ENCODE peak calls at places on chromosomes 5 and 9, in five cellular contexts. One of them, this sample, is unnamed.

GRCh38 chr9:75906531-75906930 is 16.1 kb downstream of the PCSK5 start:
- DNase-seq in AG20443: no peak
- DNase-seq in hepatic stellate cell: no peak
- DNase-seq in GM23248: no peak
- DNase-seq in KBM-7: no peak
- DNase-seq in this sample: no peak

GRCh38 chr5:141523991-141524390 is 35.1 kb downstream of the PCDHGC5 start:
- DNase-seq in AG20443: no peak
- DNase-seq in hepatic stellate cell: no peak
- DNase-seq in GM23248: no peak
- DNase-seq in KBM-7: no peak
- DNase-seq in this sample: no peak

GRCh38 chr5:173011602-173012001 is 28.0 kb downstream of the ATP6V0E1 start:
- DNase-seq in AG20443: no peak
- DNase-seq in hepatic stellate cell: no peak
- DNase-seq in GM23248: no peak
- DNase-seq in KBM-7: no peak
- DNase-seq in this sample: no peak

GRCh38 chr5:61603211-61603908 is 271.3 kb downstream of the ZSWIM6 start:
- DNase-seq in AG20443: peak
- DNase-seq in hepatic stellate cell: no peak
- DNase-seq in GM23248: peak
- DNase-seq in KBM-7: no peak
- DNase-seq in this sample: no peak

GRCh38 chr9:3884736-3885135 is 358.9 kb upstream of the RFX3 start:
- DNase-seq in AG20443: no peak
- DNase-seq in hepatic stellate cell: no peak
- DNase-seq in GM23248: no peak
- DNase-seq in KBM-7: no peak
- DNase-seq in this sample: no peak

GRCh38 chr9:69452110-69452780 is 127.2 kb downstream of the ENTREP1 start:
- DNase-seq in AG20443: no peak
- DNase-seq in hepatic stellate cell: no peak
- DNase-seq in GM23248: no peak
- DNase-seq in KBM-7: no peak
- DNase-seq in this sample: no peak

GRCh38 chr9:107141967-107142366 is 141.1 kb upstream of the RAD23B start:
- DNase-seq in AG20443: no peak
- DNase-seq in hepatic stellate cell: no peak
- DNase-seq in GM23248: peak
- DNase-seq in KBM-7: peak
- DNase-seq in this sample: no peak

GRCh38 chr9:132639322-132639721 is 30.5 kb downstream of the DDX31 start:
- DNase-seq in AG20443: no peak
- DNase-seq in hepatic stellate cell: no peak
- DNase-seq in GM23248: no peak
- DNase-seq in KBM-7: no peak
- DNase-seq in this sample: no peak

GRCh38 chr5:6683241-6683640 is 30.0 kb upstream of the TENT4A start:
- DNase-seq in AG20443: no peak
- DNase-seq in hepatic stellate cell: no peak
- DNase-seq in GM23248: no peak
- DNase-seq in KBM-7: no peak
- DNase-seq in this sample: no peak

GRCh38 chr5:144191461-144191860 is 20.8 kb downstream of the KCTD16 start:
- DNase-seq in AG20443: no peak
- DNase-seq in hepatic stellate cell: no peak
- DNase-seq in GM23248: no peak
- DNase-seq in KBM-7: no peak
- DNase-seq in this sample: no peak

GRCh38 chr9:85173967-85174366 is 504.4 kb downstream of the NTRK2 start:
- DNase-seq in AG20443: no peak
- DNase-seq in hepatic stellate cell: no peak
- DNase-seq in GM23248: no peak
- DNase-seq in KBM-7: no peak
- DNase-seq in this sample: no peak

GRCh38 chr5:65721050-65721774 is 697 bp downstream of the SGTB start:
- DNase-seq in AG20443: peak
- DNase-seq in hepatic stellate cell: peak
- DNase-seq in GM23248: peak
- DNase-seq in KBM-7: peak
- DNase-seq in this sample: no peak

GRCh38 chr9:3751125-3751758 is 225.4 kb upstream of the RFX3 start:
- DNase-seq in AG20443: peak
- DNase-seq in hepatic stellate cell: no peak
- DNase-seq in GM23248: peak
- DNase-seq in KBM-7: no peak
- DNase-seq in this sample: no peak

GRCh38 chr5:50922942-50923767 is 256.7 kb downstream of the PARP8 start:
- DNase-seq in AG20443: no peak
- DNase-seq in hepatic stellate cell: no peak
- DNase-seq in GM23248: no peak
- DNase-seq in KBM-7: no peak
- DNase-seq in this sample: no peak

GRCh38 chr5:171806976-171807823 is 21.6 kb downstream of the SMIM23 start:
- DNase-seq in AG20443: peak
- DNase-seq in hepatic stellate cell: no peak
- DNase-seq in GM23248: peak
- DNase-seq in KBM-7: no peak
- DNase-seq in this sample: no peak

GRCh38 chr9:84436386-84437114 is 96.0 kb upstream of the SLC28A3 start:
- DNase-seq in AG20443: no peak
- DNase-seq in hepatic stellate cell: no peak
- DNase-seq in GM23248: no peak
- DNase-seq in KBM-7: no peak
- DNase-seq in this sample: no peak

GRCh38 chr5:39437469-39437868 is 12.7 kb upstream of the DAB2 start:
- DNase-seq in AG20443: no peak
- DNase-seq in hepatic stellate cell: no peak
- DNase-seq in GM23248: no peak
- DNase-seq in KBM-7: no peak
- DNase-seq in this sample: no peak

GRCh38 chr5:99543841-99544240 is 615.0 kb upstream of the CHD1 start:
- DNase-seq in AG20443: no peak
- DNase-seq in hepatic stellate cell: no peak
- DNase-seq in GM23248: peak
- DNase-seq in KBM-7: no peak
- DNase-seq in this sample: no peak

GRCh38 chr9:14813336-14814020 is 90.9 kb upstream of the CER1 start:
- DNase-seq in AG20443: peak
- DNase-seq in hepatic stellate cell: peak
- DNase-seq in GM23248: peak
- DNase-seq in KBM-7: no peak
- DNase-seq in this sample: no peak

GRCh38 chr9:131747352-131747751 is 7.5 kb upstream of the RAPGEF1 start:
- DNase-seq in AG20443: peak
- DNase-seq in hepatic stellate cell: no peak
- DNase-seq in GM23248: peak
- DNase-seq in KBM-7: peak
- DNase-seq in this sample: no peak

GRCh38 chr5:43839218-43839617 is 236.2 kb downstream of the NNT start:
- DNase-seq in AG20443: peak
- DNase-seq in hepatic stellate cell: peak
- DNase-seq in GM23248: peak
- DNase-seq in KBM-7: no peak
- DNase-seq in this sample: peak

GRCh38 chr5:168219515-168220410 is 71.7 kb upstream of the WWC1 start:
- DNase-seq in AG20443: peak
- DNase-seq in hepatic stellate cell: peak
- DNase-seq in GM23248: peak
- DNase-seq in KBM-7: peak
- DNase-seq in this sample: peak

GRCh38 chr9:132670816-132671371 is 630 bp downstream of the GTF3C4 start:
- DNase-seq in AG20443: peak
- DNase-seq in hepatic stellate cell: peak
- DNase-seq in GM23248: peak
- DNase-seq in KBM-7: peak
- DNase-seq in this sample: no peak

GRCh38 chr5:60223342-60223741 is 329.8 kb upstream of the PDE4D start:
- DNase-seq in AG20443: no peak
- DNase-seq in hepatic stellate cell: no peak
- DNase-seq in GM23248: no peak
- DNase-seq in KBM-7: no peak
- DNase-seq in this sample: no peak

GRCh38 chr9:112433715-112434392 is 52.8 kb upstream of the KIAA1958 start:
- DNase-seq in AG20443: no peak
- DNase-seq in hepatic stellate cell: no peak
- DNase-seq in GM23248: no peak
- DNase-seq in KBM-7: no peak
- DNase-seq in this sample: no peak

GRCh38 chr9:6024035-6024554 is 8.7 kb upstream of the RANBP6 start:
- DNase-seq in AG20443: peak
- DNase-seq in hepatic stellate cell: no peak
- DNase-seq in GM23248: peak
- DNase-seq in KBM-7: peak
- DNase-seq in this sample: no peak

GRCh38 chr9:28547469-28547981 is 974.2 kb upstream of the C9orf72 start:
- DNase-seq in AG20443: no peak
- DNase-seq in hepatic stellate cell: no peak
- DNase-seq in GM23248: no peak
- DNase-seq in KBM-7: no peak
- DNase-seq in this sample: no peak

GRCh38 chr5:154811653-154812465 is 38.5 kb downstream of the FAXDC2 start:
- DNase-seq in AG20443: peak
- DNase-seq in hepatic stellate cell: peak
- DNase-seq in GM23248: peak
- DNase-seq in KBM-7: peak
- DNase-seq in this sample: peak

GRCh38 chr5:156474251-156474650 is 147.3 kb downstream of the SGCD start:
- DNase-seq in AG20443: peak
- DNase-seq in hepatic stellate cell: no peak
- DNase-seq in GM23248: peak
- DNase-seq in KBM-7: no peak
- DNase-seq in this sample: no peak

GRCh38 chr5:100165309-100165708 is 369.9 kb upstream of the FAM174A start:
- DNase-seq in AG20443: no peak
- DNase-seq in hepatic stellate cell: no peak
- DNase-seq in GM23248: no peak
- DNase-seq in KBM-7: no peak
- DNase-seq in this sample: no peak

GRCh38 chr5:112121268-112121667 is 297.8 kb downstream of the EPB41L4A start:
- DNase-seq in AG20443: no peak
- DNase-seq in hepatic stellate cell: no peak
- DNase-seq in GM23248: no peak
- DNase-seq in KBM-7: no peak
- DNase-seq in this sample: no peak

GRCh38 chr5:85545129-85545528 is 1072.6 kb upstream of the COX7C start:
- DNase-seq in AG20443: no peak
- DNase-seq in hepatic stellate cell: no peak
- DNase-seq in GM23248: no peak
- DNase-seq in KBM-7: no peak
- DNase-seq in this sample: no peak

GRCh38 chr5:138944527-138945322 is 69.6 kb upstream of the LRRTM2 start:
- DNase-seq in AG20443: no peak
- DNase-seq in hepatic stellate cell: no peak
- DNase-seq in GM23248: no peak
- DNase-seq in KBM-7: no peak
- DNase-seq in this sample: no peak

This sample was measured in HS-27A.